ENCODE peak calls at places on chromosomes 16 and 17, in six cellular contexts. V is activated naive CD8-positive, alpha-beta T cell treated with anti-CD3 and anti-CD28 coated beads, Interleukin-2, amount 50 U/mL, for 24 hours; F is NCI-H460; X is globus pallidus; E is fibroblast of lung; O is osteocyte. M is an unnamed sample.

GRCh38 chr17:77322284-77322533 is 181.4 kb downstream of the SEC14L1 start:
- DNase-seq in O (no peak), F (no peak), E (no peak), V (no peak), X (no peak), M (no peak)

GRCh38 chr16:48118841-48119240 is 37.0 kb downstream of the ABCC12 start:
- DNase-seq in X (no peak), O (no peak), F (no peak), E (no peak), V (no peak), M (no peak)

GRCh38 chr16:71635632-71636031 is 9.6 kb downstream of the MARVELD3 start:
- DNase-seq in V (no peak), X (peak), O (no peak), E (no peak), F (no peak), M (no peak)

GRCh38 chr17:17716837-17717523 is 35.7 kb downstream of the RAI1 start:
- DNase-seq in F (no peak), O (no peak), X (no peak), E (no peak), V (no peak), M (no peak)

GRCh38 chr17:57257911-57258885 is 1.9 kb downstream of the MSI2 start:
- DNase-seq in E (peak), X (peak), O (peak), V (no peak), F (no peak), M (no peak)

GRCh38 chr17:62601438-62601837 is 26.0 kb upstream of the MRC2 start:
- DNase-seq in O (no peak), F (no peak), X (no peak), V (no peak), E (no peak), M (no peak)

GRCh38 chr17:34858941-34859562 is 102.2 kb downstream of the CCT6B start:
- DNase-seq in F (no peak), O (no peak), E (no peak), X (no peak), V (no peak), M (no peak)

GRCh38 chr16:2813661-2814288 is 3.3 kb upstream of the PRSS21 start:
- DNase-seq in E (no peak), O (no peak), V (no peak), F (no peak), X (no peak), M (no peak)

GRCh38 chr17:75075597-75076253 is 12.0 kb upstream of the SLC16A5 start:
- DNase-seq in O (no peak), X (no peak), E (no peak), V (no peak), F (no peak), M (no peak)

GRCh38 chr17:76147211-76148014 is 6.4 kb upstream of the FOXJ1 start:
- DNase-seq in V (no peak), F (peak), E (peak), O (no peak), X (no peak), M (no peak)

GRCh38 chr17:77474292-77474988 is 333.7 kb downstream of the SEC14L1 start:
- DNase-seq in O (no peak), F (no peak), V (no peak), X (no peak), E (peak), M (no peak)

GRCh38 chr17:64718058-64718457 is 56.0 kb upstream of the SMURF2 start:
- DNase-seq in F (no peak), X (no peak), O (no peak), E (no peak), V (no peak), M (no peak)

GRCh38 chr16:75486666-75487313 is 8.5 kb downstream of the CHST6 start:
- DNase-seq in E (no peak), O (no peak), X (no peak), F (no peak), V (no peak), M (no peak)

GRCh38 chr17:45293413-45294211 is 23.2 kb downstream of the MAP3K14 start:
- DNase-seq in V (no peak), F (peak), O (no peak), E (peak), X (peak), M (peak)

GRCh38 chr16:69532761-69533459 is 32.9 kb upstream of the NFAT5 start:
- DNase-seq in V (no peak), O (no peak), F (no peak), X (no peak), E (no peak), M (no peak)

GRCh38 chr17:71251936-71252335 is 868.9 kb upstream of the SOX9 start:
- DNase-seq in O (no peak), E (peak), X (no peak), V (no peak), F (no peak), M (no peak)

GRCh38 chr17:70190959-70191805 is 21.9 kb downstream of the KCNJ2 start:
- DNase-seq in X (no peak), O (no peak), V (no peak), E (peak), F (no peak), M (peak)

GRCh38 chr16:4537376-4538066 is 1.1 kb downstream of the CDIP1 start:
- DNase-seq in O (no peak), X (no peak), V (peak), F (no peak), E (no peak), M (peak)

GRCh38 chr16:85238233-85238647 is 126.0 kb upstream of the CIBAR2 start:
- DNase-seq in V (no peak), X (peak), O (peak), F (no peak), E (peak), M (peak)

GRCh38 chr16:67928561-67929364 is 2.9 kb downstream of the CTRL start:
- DNase-seq in V (peak), F (peak), O (no peak), E (peak), X (peak), M (peak)

GRCh38 chr16:424623-425081 is 797 bp upstream of the RAB11FIP3 start:
- DNase-seq in F (peak), O (no peak), E (peak), X (no peak), V (no peak), M (peak)

GRCh38 chr17:4974064-4974670 is 6.5 kb upstream of the SPAG7 start:
- DNase-seq in X (no peak), F (no peak), O (no peak), E (no peak), V (no peak), M (no peak)

M was measured in body of pancreas.